ENCODE peak calls at places on chromosome 11, in nine cellular contexts. T is neuronal stem cell, U is tibial nerve, D is neural progenitor cell, J is breast epithelium, B is fibroblast of lung, F is esophagus muscularis mucosa, X is pancreas, C is heart right ventricle. G is an unnamed sample. For H3K4me1, the result is how much of the 10 kb centered on the place peaks cover.

GRCh38 chr11:57751676-57752253 is at the start of gene BTBD18:
- DNase-seq in T (no peak), U (no peak), D (peak), J (no peak), B (peak), F (no peak), X (peak), C (no peak), G (no peak)

GRCh38 chr11:103222801-103223200 is 113.6 kb downstream of the DYNC2H1 start:
- DNase-seq in T (no peak), U (no peak), D (no peak), J (no peak), B (peak), F (no peak), X (no peak), C (no peak), G (no peak)

GRCh38 chr11:69704508-69705245 is 855 bp upstream of the FGF19 start:
- DNase-seq in T (peak), U (no peak), D (peak), J (no peak), B (no peak), F (no peak), X (no peak), C (no peak), G (no peak)

GRCh38 chr11:119995730-119996491 is 142.0 kb downstream of the TRIM29 start:
- DNase-seq in T (no peak), U (no peak), D (no peak), J (no peak), B (no peak), F (no peak), X (no peak), C (no peak), G (no peak)

GRCh38 chr11:1574256-1575242 is 2.5 kb upstream of the DUSP8 start:
- DNase-seq in T (no peak), U (no peak), D (peak), J (no peak), B (peak), F (no peak), X (no peak), C (peak), G (no peak)

GRCh38 chr11:119509277-119509841 is 86.4 kb upstream of the THY1 start:
- DNase-seq in T (no peak), U (no peak), D (no peak), J (no peak), B (peak), F (no peak), X (no peak), C (no peak), G (no peak)

GRCh38 chr11:103878646-103879045 is 157.8 kb upstream of the DDI1 start:
- DNase-seq in T (no peak), U (peak), D (no peak), J (no peak), B (no peak), F (peak), X (no peak), C (no peak), G (no peak)

GRCh38 chr11:132874638-132875037 is 657.7 kb downstream of the OPCML start:
- DNase-seq in T (no peak), U (no peak), D (no peak), J (no peak), B (peak), F (no peak), X (no peak), C (no peak), G (no peak)

GRCh38 chr11:108592591-108593213 is 866 bp downstream of the EXPH5 start:
- DNase-seq in T (peak), U (no peak), D (no peak), J (no peak), B (no peak), F (no peak), X (peak), C (peak), G (no peak)

GRCh38 chr11:33461319-33461718 is 204.1 kb downstream of the HIPK3 start:
- DNase-seq in T (no peak), U (no peak), D (no peak), J (no peak), B (no peak), F (no peak), X (no peak), C (no peak), G (no peak)

GRCh38 chr11:72041364-72042058 is 38.8 kb downstream of the NUMA1 start:
- DNase-seq in T (peak), U (peak), D (peak), J (peak), B (peak), F (peak), X (peak), C (peak), G (peak)

GRCh38 chr11:1937616-1938342 is 9.4 kb upstream of the MRPL23 start:
- DNase-seq in T (no peak), U (no peak), D (no peak), J (no peak), B (no peak), F (no peak), X (peak), C (no peak), G (peak)

GRCh38 chr11:102317099-102317767 is at the start of gene BIRC3:
- DNase-seq in T (peak), U (peak), D (peak), J (peak), B (peak), F (peak), X (peak), C (peak), G (peak)

GRCh38 chr11:103892603-103893002 is 143.8 kb upstream of the DDI1 start:
- DNase-seq in T (no peak), U (no peak), D (no peak), J (no peak), B (peak), F (no peak), X (no peak), C (no peak), G (no peak)

GRCh38 chr11:120608760-120609211 is 97.2 kb downstream of the GRIK4 start:
- DNase-seq in T (no peak), U (peak), D (peak), J (no peak), B (peak), F (no peak), X (no peak), C (peak), G (no peak)

GRCh38 chr11:36361901-36362391 is 65.9 kb downstream of the PRR5L start:
- DNase-seq in T (no peak), U (peak), D (peak), J (no peak), B (peak), F (no peak), X (no peak), C (no peak), G (peak)

GRCh38 chr11:26905368-26905767 is 88.5 kb upstream of the FIBIN start:
- DNase-seq in T (no peak), U (no peak), D (peak), J (no peak), B (peak), F (no peak), X (no peak), C (no peak), G (no peak)

GRCh38 chr11:132171031-132171430 is 800.6 kb downstream of the NTM start:
- DNase-seq in T (no peak), U (no peak), D (no peak), J (no peak), B (no peak), F (no peak), X (no peak), C (no peak), G (no peak)

GRCh38 chr11:798093-798713 is at the start of gene SLC25A22:
- DNase-seq in T (peak), U (peak), D (peak), J (peak), B (peak), F (no peak), X (peak), C (peak), G (peak)

GRCh38 chr11:3685923-3686322 is 14.7 kb upstream of the CHRNA10 start:
- DNase-seq in T (no peak), U (no peak), D (no peak), J (no peak), B (peak), F (no peak), X (no peak), C (no peak), G (no peak)

GRCh38 chr11:64800633-64801464 is 2.2 kb downstream of the MAP4K2 start:
- DNase-seq in T (no peak), U (no peak), D (no peak), J (no peak), B (no peak), F (no peak), X (no peak), C (no peak), G (no peak)

GRCh38 chr11:113906038-113906437 is 1.4 kb downstream of the HTR3B start:
- DNase-seq in T (peak), U (no peak), D (peak), J (no peak), B (peak), F (no peak), X (no peak), C (no peak), G (no peak)

GRCh38 chr11:56474729-56475128 is 1.6 kb upstream of the OR5M3 start:
- DNase-seq in T (no peak), U (no peak), D (no peak), J (no peak), B (no peak), F (no peak), X (no peak), C (no peak), G (no peak)

GRCh38 chr11:70410276-70410675 is 11.9 kb downstream of the CTTN start:
- DNase-seq in T (no peak), U (no peak), D (no peak), J (no peak), B (no peak), F (no peak), X (no peak), C (peak), G (no peak)

GRCh38 chr11:120336641-120337132 is 474 bp downstream of the ARHGEF12 start:
- DNase-seq in T (no peak), U (no peak), D (no peak), J (no peak), B (peak), F (no peak), X (peak), C (peak), G (no peak)

GRCh38 chr11:2888266-2888968 is 2.8 kb upstream of the CDKN1C start:
- DNase-seq in T (peak), U (peak), D (peak), J (peak), B (peak), F (peak), X (peak), C (peak), G (peak)

GRCh38 chr11:46659908-46660307 is 40.5 kb downstream of the ARHGAP1 start:
- DNase-seq in T (no peak), U (peak), D (no peak), J (no peak), B (peak), F (no peak), X (no peak), C (no peak), G (no peak)

GRCh38 chr11:75944515-75944914 is 129.5 kb downstream of the UVRAG start:
- DNase-seq in T (no peak), U (no peak), D (no peak), J (no peak), B (no peak), F (no peak), X (no peak), C (no peak), G (no peak)

GRCh38 chr11:104830508-104830907 is 67.8 kb downstream of the CASP12 start:
- DNase-seq in T (no peak), U (no peak), D (no peak), J (no peak), B (no peak), F (no peak), X (no peak), C (no peak), G (no peak)

GRCh38 chr11:75633409-75634011 is 35.3 kb downstream of the MAP6 start:
- DNase-seq in T (no peak), U (no peak), D (peak), J (no peak), B (no peak), F (peak), X (no peak), C (no peak), G (no peak)

GRCh38 chr11:10488581-10489443 is 33.7 kb downstream of the AMPD3 start:
- DNase-seq in T (no peak), U (no peak), D (no peak), J (peak), B (no peak), F (peak), X (no peak), C (no peak), G (peak)

GRCh38 chr11:2541321-2541680 is 96.5 kb downstream of the KCNQ1 start:
- DNase-seq in T (no peak), U (no peak), D (no peak), J (no peak), B (no peak), F (no peak), X (peak), C (no peak), G (peak)

GRCh38 chr11:62500066-62501035 is 46.3 kb downstream of the AHNAK start:
- DNase-seq in T (no peak), U (no peak), D (no peak), J (peak), B (no peak), F (no peak), X (no peak), C (no peak), G (no peak)
- H3K4me1 ChIP-seq in T (under half), U (under half), D (under half), J (under half), B (under half), F (half or more), X (under half), C (under half), G (under half)

GRCh38 chr11:12680940-12681258 is 6.7 kb downstream of the TEAD1 start:
- DNase-seq in T (no peak), U (no peak), D (peak), J (no peak), B (no peak), F (no peak), X (no peak), C (no peak), G (no peak)
- H3K4me1 ChIP-seq in T (half or more), U (under half), D (half or more), J (under half), B (under half), F (under half), X (under half), C (under half), G (under half)

GRCh38 chr11:77446911-77447629 is 26.8 kb downstream of the PAK1 start:
- DNase-seq in T (no peak), U (no peak), D (no peak), J (no peak), B (no peak), F (no peak), X (no peak), C (no peak), G (no peak)

GRCh38 chr11:77449060-77449521 is 24.8 kb downstream of the PAK1 start:
- DNase-seq in T (no peak), U (no peak), D (no peak), J (no peak), B (no peak), F (no peak), X (no peak), C (no peak), G (no peak)

GRCh38 chr11:77450227-77450626 is 23.7 kb downstream of the PAK1 start:
- DNase-seq in T (no peak), U (no peak), D (no peak), J (no peak), B (no peak), F (no peak), X (no peak), C (no peak), G (no peak)

GRCh38 chr11:77448269-77448668 is 25.6 kb downstream of the PAK1 start:
- DNase-seq in T (no peak), U (no peak), D (no peak), J (no peak), B (no peak), F (no peak), X (no peak), C (no peak), G (no peak)

GRCh38 chr11:77449784-77450183 is 24.1 kb downstream of the PAK1 start:
- DNase-seq in T (no peak), U (no peak), D (no peak), J (no peak), B (no peak), F (no peak), X (no peak), C (no peak), G (no peak)
- H3K4me1 ChIP-seq in T (under half), U (under half), D (under half), J (under half), B (under half), F (under half), X (under half), C (under half), G (under half)

DNA sequence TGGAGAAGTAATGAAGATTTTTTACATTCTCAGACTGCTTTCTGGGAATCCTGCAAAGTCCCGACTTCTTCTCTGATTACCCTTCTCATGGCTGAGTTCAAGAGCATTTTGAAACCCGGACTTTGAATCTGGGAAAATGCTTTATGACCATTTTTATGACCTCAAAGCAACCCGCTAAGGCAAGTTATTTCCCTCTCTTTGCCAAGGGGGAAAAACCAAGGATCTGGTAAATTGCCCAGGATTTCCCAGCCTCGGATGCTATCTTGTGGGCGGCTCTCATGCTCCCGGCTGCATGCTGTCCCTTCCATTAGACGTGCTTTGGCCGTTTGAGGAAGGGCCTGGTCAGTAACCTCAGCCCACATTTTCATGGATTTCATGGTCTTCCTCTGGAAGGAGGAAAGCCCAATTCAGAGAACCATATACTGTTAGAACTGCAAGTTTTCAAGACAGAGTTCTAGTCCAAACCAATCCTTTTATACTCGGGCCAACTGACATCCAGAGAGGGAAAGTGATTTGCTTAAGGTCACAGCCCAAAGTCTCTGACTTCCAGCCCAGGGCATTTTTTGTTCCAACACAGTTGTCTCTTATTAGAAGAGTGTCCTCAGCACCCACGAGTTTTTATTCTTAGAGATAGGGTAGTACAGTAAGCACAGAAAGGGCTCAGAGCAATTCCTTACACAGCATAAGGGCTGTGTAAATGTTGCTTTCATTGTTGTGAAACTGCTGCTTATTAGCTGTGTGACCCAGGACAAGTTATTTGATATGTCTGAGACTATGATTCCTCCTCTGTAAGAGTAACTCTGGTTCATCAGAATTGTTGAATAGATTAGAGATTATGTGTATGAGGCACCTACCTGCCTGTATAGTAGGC is 77.4 kb downstream of the NAV2 start:
- DNase-seq in T (no peak), U (no peak), D (no peak), J (no peak), B (peak), F (no peak), X (peak), C (no peak), G (no peak)
- H3K4me1 ChIP-seq in T (under half), U (under half), D (under half), J (under half), B (under half), F (under half), X (under half), C (under half), G (under half)

GRCh38 chr11:44952500-44953260 is 2.0 kb upstream of the TP53I11 start:
- DNase-seq in T (no peak), U (no peak), D (no peak), J (no peak), B (no peak), F (no peak), X (no peak), C (no peak), G (no peak)
- H3K4me1 ChIP-seq in T (under half), U (under half), D (half or more), J (under half), B (under half), F (under half), X (under half), C (under half), G (under half)

DNA sequence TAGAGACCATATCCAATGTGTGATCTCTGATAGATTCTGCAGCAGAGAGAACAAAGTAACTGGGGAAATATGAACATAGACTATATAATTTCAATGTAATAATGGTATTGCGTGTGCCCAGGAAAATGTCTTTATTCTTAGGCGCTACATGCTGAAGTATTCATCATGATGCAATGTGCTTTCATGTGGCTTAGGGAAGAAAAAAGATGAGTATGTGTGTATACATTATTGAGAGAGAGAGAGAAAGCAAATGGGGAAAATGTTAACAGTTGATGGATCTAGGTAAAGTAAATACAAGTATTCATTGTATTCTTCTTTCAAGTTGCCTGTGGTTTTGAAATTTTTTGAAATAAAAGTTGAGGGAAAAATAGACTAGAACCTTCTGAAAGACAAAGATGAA is 10.3 kb downstream of the CADM1 start:
- DNase-seq in T (no peak), U (no peak), D (no peak), J (no peak), B (no peak), F (no peak), X (no peak), C (no peak), G (no peak)
- H3K4me1 ChIP-seq in T (under half), U (under half), D (under half), J (under half), B (under half), F (under half), X (under half), C (under half), G (under half)

GRCh38 chr11:128298271-128298670 is 289.1 kb downstream of the ETS1 start:
- DNase-seq in T (no peak), U (no peak), D (no peak), J (no peak), B (no peak), F (no peak), X (no peak), C (no peak), G (no peak)
- H3K4me1 ChIP-seq in T (under half), U (under half), D (under half), J (under half), B (under half), F (under half), X (under half), C (under half), G (under half)

G was measured in ascending aorta.